ENCODE peak calls at places on chromosomes 3 and 15, in four cellular contexts. Q is left lung; E is GM12865; G is CD4-positive, alpha-beta T cell. P is an unnamed sample.

GRCh38 chr15:69609176-69609575 is 156.6 kb downstream of the RPLP1 start:
- DNase-seq in Q (no peak), E (no peak), G (no peak), P (no peak)

GRCh38 chr3:146065573-146066006 is 95.4 kb downstream of the PLOD2 start:
- DNase-seq in Q (no peak), E (peak; percentile 72), G (no peak), P (no peak)

GRCh38 chr15:84750583-84751092 is 2.2 kb downstream of the ZNF592 start:
- DNase-seq in Q (no peak), E (peak; percentile 74), G (no peak), P (peak; percentile 63)

GRCh38 chr3:152126260-152126659 is 142.5 kb upstream of the MBNL1 start:
- DNase-seq in Q (no peak), E (peak; percentile 24), G (no peak), P (no peak)

GRCh38 chr3:141268791-141269190 is 37.2 kb downstream of the PXYLP1 start:
- DNase-seq in Q (no peak), E (no peak), G (no peak), P (no peak)

GRCh38 chr15:52677593-52677992 is 1.6 kb downstream of the ATOSA start:
- DNase-seq in Q (no peak), E (no peak), G (no peak), P (peak; percentile 30)

GRCh38 chr3:123793425-123793824 is 90.7 kb downstream of the MYLK start:
- DNase-seq in Q (no peak), E (no peak), G (no peak), P (no peak)

GRCh38 chr15:101014921-101015841 is 96.0 kb downstream of the LRRK1 start:
- DNase-seq in Q (peak; percentile 91), E (peak; percentile 70), G (peak; percentile 54), P (peak; percentile 74)

GRCh38 chr15:29437888-29438713 is 168.5 kb upstream of the NSMCE3 start:
- DNase-seq in Q (no peak), E (no peak), G (no peak), P (no peak)

GRCh38 chr3:53235545-53235944 is 20.3 kb downstream of the TKT start:
- DNase-seq in Q (peak; percentile 30), E (no peak), G (no peak), P (no peak)

GRCh38 chr15:61030451-61030850 is 198.7 kb downstream of the RORA start:
- DNase-seq in Q (no peak), E (no peak), G (no peak), P (no peak)

GRCh38 chr3:137771401-137772230 is 7.5 kb downstream of the SOX14 start:
- DNase-seq in Q (no peak), E (no peak), G (no peak), P (no peak)

GRCh38 chr15:86608461-86608860 is 528.8 kb downstream of the AGBL1 start:
- DNase-seq in Q (no peak), E (no peak), G (no peak), P (no peak)

GRCh38 chr3:86245360-86245759 is 745.6 kb downstream of the VGLL3 start:
- DNase-seq in Q (no peak), E (no peak), G (no peak), P (no peak)

GRCh38 chr3:141680620-141681389 is 57.3 kb upstream of the RNF7 start:
- DNase-seq in Q (no peak), E (no peak), G (no peak), P (no peak)

GRCh38 chr15:45871121-45871855 is 236.5 kb downstream of the SQOR start:
- DNase-seq in Q (no peak), E (no peak), G (no peak), P (no peak)

GRCh38 chr3:186049001-186049400 is 59.9 kb downstream of the ETV5 start:
- DNase-seq in Q (no peak), E (no peak), G (no peak), P (no peak)

GRCh38 chr3:176767385-176767784 is 429.9 kb downstream of the TBL1XR1 start:
- DNase-seq in Q (no peak), E (no peak), G (no peak), P (no peak)

GRCh38 chr3:187041362-187042061 is 97.8 kb downstream of the RPL39L start:
- DNase-seq in Q (no peak), E (peak; percentile 67), G (no peak), P (no peak)

GRCh38 chr3:15948403-15948802 is 150.6 kb upstream of the ANKRD28 start:
- DNase-seq in Q (no peak), E (no peak), G (no peak), P (no peak)

GRCh38 chr15:90617668-90618097 is 88.0 kb downstream of the CRTC3 start:
- DNase-seq in Q (no peak), E (no peak), G (no peak), P (no peak)

GRCh38 chr15:99956820-99957641 is 223.8 kb upstream of the LYSMD4 start:
- DNase-seq in Q (no peak), E (no peak), G (no peak), P (no peak)

GRCh38 chr3:68123231-68123630 is 468.8 kb upstream of the SUCLG2 start:
- DNase-seq in Q (no peak), E (no peak), G (no peak), P (no peak)

GRCh38 chr3:129485681-129486056 is 42.8 kb upstream of the RHO start:
- DNase-seq in Q (peak; percentile 90), E (no peak), G (no peak), P (no peak)

GRCh38 chr3:38139652-38140051 is 1.2 kb downstream of the MYD88 start:
- DNase-seq in Q (no peak), E (no peak), G (no peak), P (no peak)

GRCh38 chr3:154228561-154229216 is 95.6 kb downstream of the DHX36 start:
- DNase-seq in Q (no peak), E (no peak), G (no peak), P (no peak)

GRCh38 chr15:42724276-42724675 is 12.7 kb downstream of the CDAN1 start:
- DNase-seq in Q (no peak), E (no peak), G (no peak), P (no peak)

GRCh38 chr15:39593071-39594055 is 12.5 kb downstream of the THBS1 start:
- DNase-seq in Q (no peak), E (no peak), G (no peak), P (no peak)

GRCh38 chr3:176403531-176403930 is 793.8 kb downstream of the TBL1XR1 start:
- DNase-seq in Q (no peak), E (no peak), G (no peak), P (no peak)

GRCh38 chr3:123297627-123297899 is 95.8 kb downstream of the SEC22A start:
- DNase-seq in Q (no peak), E (no peak), G (no peak), P (no peak)

GRCh38 chr15:40239671-40240618 is 1.1 kb downstream of the PAK6 start:
- DNase-seq in Q (no peak), E (no peak), G (no peak), P (peak; percentile 37)

GRCh38 chr15:59434481-59434880 is 3.5 kb upstream of the FAM81A start:
- DNase-seq in Q (no peak), E (no peak), G (no peak), P (no peak)

GRCh38 chr15:59688383-59688887 is 685 bp downstream of the BNIP2 start:
- DNase-seq in Q (no peak), E (peak; percentile 50), G (no peak), P (no peak)

GRCh38 chr3:9121366-9121765 is 128.1 kb downstream of the SRGAP3 start:
- DNase-seq in Q (no peak), E (no peak), G (no peak), P (no peak)

DNA sequence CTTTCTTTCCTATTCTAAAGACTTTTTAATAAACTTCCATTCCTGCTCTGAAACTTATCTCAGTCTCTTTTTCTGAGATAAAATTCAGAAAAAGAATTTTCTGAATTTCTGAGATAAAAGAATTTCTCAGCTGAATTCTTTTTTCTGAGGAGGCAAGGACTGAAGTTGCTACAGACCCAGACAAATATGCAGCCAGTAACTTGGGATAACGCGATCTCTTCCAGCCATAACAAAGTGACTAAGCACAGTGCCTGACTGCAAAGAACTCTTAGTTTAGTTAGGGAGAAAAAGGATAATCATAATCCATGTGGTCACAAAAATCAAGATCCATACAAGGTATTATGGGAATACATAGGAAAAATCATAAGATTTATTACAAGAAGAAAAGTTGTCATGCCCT is 222.0 kb upstream of the GAP43 start:
- DNase-seq in Q (no peak), E (no peak), G (no peak), P (no peak)
- TF ChIP-seq CTCF in Q (no peak), E (no peak), G (no peak), P (no peak)

GRCh38 chr3:66572938-66573710 is 72.3 kb upstream of the LRIG1 start:
- DNase-seq in Q (no peak), E (peak; percentile 35), G (no peak), P (no peak)
- TF ChIP-seq CTCF in Q (no peak), E (peak; percentile 53), G (no peak), P (no peak)

GRCh38 chr15:26838742-26839460 is 28.0 kb upstream of the GABRA5 start:
- DNase-seq in Q (peak; percentile 32), E (no peak), G (no peak), P (no peak)
- TF ChIP-seq CTCF in Q (no peak), E (peak; percentile 45), G (no peak), P (no peak)

DNA sequence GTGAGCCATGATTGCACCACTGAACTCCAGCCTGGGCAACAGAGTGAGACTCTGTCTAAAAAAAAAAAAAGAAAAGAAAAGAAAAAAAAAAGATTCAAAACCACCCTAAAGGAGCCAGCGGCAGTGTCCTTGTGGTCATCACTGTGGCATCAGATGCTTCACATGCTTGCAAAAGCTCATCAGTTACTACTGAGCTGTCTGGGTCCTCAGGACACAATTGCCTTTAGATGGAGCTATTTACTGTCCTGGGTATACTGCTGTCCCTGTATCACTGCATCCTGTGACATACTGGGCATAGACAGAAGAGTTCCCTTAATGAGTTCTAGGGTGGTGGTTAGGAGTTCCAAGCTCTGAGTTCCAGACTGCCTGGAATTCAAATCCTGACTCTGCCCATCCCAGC is 85.8 kb downstream of the LINGO1 start:
- DNase-seq in Q (no peak), E (no peak), G (no peak), P (no peak)
- TF ChIP-seq CTCF in Q (no peak), E (no peak), G (no peak), P (no peak)

DNA sequence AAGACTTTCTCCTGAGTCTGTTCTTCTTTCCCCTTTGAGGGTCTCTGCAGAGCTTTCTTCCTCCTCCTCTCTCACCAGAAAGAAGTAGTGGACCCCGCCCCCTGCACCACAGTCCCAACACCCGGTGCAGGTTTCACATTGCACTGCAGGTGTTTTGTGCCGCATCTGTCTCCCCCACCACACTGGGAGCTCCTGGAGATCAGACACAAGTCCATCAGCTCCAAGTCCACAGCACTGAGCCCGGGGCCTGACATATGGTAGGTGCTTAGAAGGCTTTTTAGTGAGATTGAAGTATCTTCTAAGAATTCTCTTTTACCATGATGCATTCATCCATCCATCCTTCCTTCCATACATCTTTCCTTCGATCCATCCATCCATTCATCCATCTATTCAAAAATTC is 9.8 kb downstream of the STRA6 start:
- DNase-seq in Q (peak; percentile 22), E (no peak), G (no peak), P (no peak)
- TF ChIP-seq CTCF in Q (no peak), E (no peak), G (no peak), P (no peak)

DNA sequence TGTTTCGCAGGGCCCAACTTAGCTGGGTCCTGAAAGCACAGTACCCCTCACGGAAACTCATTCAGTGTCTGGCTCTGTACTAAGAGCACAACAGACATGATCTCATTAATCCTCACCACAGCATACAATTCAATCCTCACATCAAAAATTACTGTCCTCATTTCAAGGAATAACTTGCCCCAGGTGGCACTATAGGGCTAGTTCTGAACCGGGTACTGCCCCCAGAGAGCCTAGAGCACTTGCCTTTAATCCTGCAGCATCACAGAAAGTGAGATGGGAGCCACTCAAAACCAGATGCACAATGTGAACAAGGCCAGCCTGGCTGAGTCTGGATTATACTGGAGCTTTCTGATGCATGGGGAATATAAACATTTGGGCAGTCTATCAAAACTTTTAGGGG is 122.6 kb downstream of the OSBPL10 start:
- DNase-seq in Q (no peak), E (no peak), G (no peak), P (no peak)
- TF ChIP-seq CTCF in Q (no peak), E (no peak), G (no peak), P (no peak)

GRCh38 chr3:125462722-125463299 is 57.2 kb downstream of the SNX4 start:
- DNase-seq in Q (no peak), E (no peak), G (no peak), P (no peak)
- TF ChIP-seq CTCF in Q (no peak), E (no peak), G (no peak), P (no peak)